ENCODE peak calls at places on chromosomes 4 and X, in nine cellular contexts. One of them, this sample, is unnamed.
A peak's percentile ranks its signal among the peaks of the same experiment; 100 is the strongest.

GRCh38 chr4:149347139-149347538 is 468.5 kb downstream of the IQCM start:
- DNase-seq in fibroblast of lung: peak; percentile 35
- DNase-seq in brain microvascular endothelial cell: no peak
- DNase-seq in lung: no peak
- DNase-seq in IMR-90: peak; percentile 4
- DNase-seq in A549: no peak
- DNase-seq in CD8-positive, alpha-beta T cell: no peak
- DNase-seq in left ventricle myocardium inferior: no peak
- DNase-seq in HepG2: no peak
- DNase-seq in this sample: no peak

GRCh38 chr4:84887824-84888223 is 78.7 kb downstream of the WDFY3 start:
- DNase-seq in fibroblast of lung: peak; percentile 72
- DNase-seq in brain microvascular endothelial cell: peak; percentile 62
- DNase-seq in lung: no peak
- DNase-seq in IMR-90: peak; percentile 66
- DNase-seq in A549: no peak
- DNase-seq in CD8-positive, alpha-beta T cell: no peak
- DNase-seq in left ventricle myocardium inferior: no peak
- DNase-seq in HepG2: no peak
- DNase-seq in this sample: no peak

GRCh38 chr4:4685810-4686209 is 144.0 kb upstream of the STX18 start:
- DNase-seq in fibroblast of lung: peak; percentile 9
- DNase-seq in brain microvascular endothelial cell: no peak
- DNase-seq in lung: no peak
- DNase-seq in IMR-90: no peak
- DNase-seq in A549: no peak
- DNase-seq in CD8-positive, alpha-beta T cell: no peak
- DNase-seq in left ventricle myocardium inferior: no peak
- DNase-seq in HepG2: no peak
- DNase-seq in this sample: no peak

GRCh38 chrX:153708415-153708814 is 15.8 kb downstream of the BCAP31 start:
- DNase-seq in fibroblast of lung: peak; percentile 82
- DNase-seq in brain microvascular endothelial cell: peak; percentile 76
- DNase-seq in lung: peak; percentile 72
- DNase-seq in IMR-90: peak; percentile 79
- DNase-seq in A549: peak; percentile 73
- DNase-seq in CD8-positive, alpha-beta T cell: no peak
- DNase-seq in left ventricle myocardium inferior: peak; percentile 55
- DNase-seq in HepG2: peak; percentile 65
- DNase-seq in this sample: peak; percentile 33

GRCh38 chr4:15349426-15349825 is 78.4 kb upstream of the C1QTNF7 start:
- DNase-seq in fibroblast of lung: peak; percentile 27
- DNase-seq in brain microvascular endothelial cell: no peak
- DNase-seq in lung: no peak
- DNase-seq in IMR-90: no peak
- DNase-seq in A549: no peak
- DNase-seq in CD8-positive, alpha-beta T cell: no peak
- DNase-seq in left ventricle myocardium inferior: no peak
- DNase-seq in HepG2: no peak
- DNase-seq in this sample: no peak

GRCh38 chr4:66160606-66161005 is 490.3 kb upstream of the EPHA5 start:
- DNase-seq in fibroblast of lung: peak; percentile 54
- DNase-seq in brain microvascular endothelial cell: no peak
- DNase-seq in lung: no peak
- DNase-seq in IMR-90: no peak
- DNase-seq in A549: no peak
- DNase-seq in CD8-positive, alpha-beta T cell: no peak
- DNase-seq in left ventricle myocardium inferior: no peak
- DNase-seq in HepG2: no peak
- DNase-seq in this sample: no peak

GRCh38 chr4:87853108-87853507 is 20.3 kb downstream of the MEPE start:
- DNase-seq in fibroblast of lung: peak; percentile 41
- DNase-seq in brain microvascular endothelial cell: peak; percentile 37
- DNase-seq in lung: no peak
- DNase-seq in IMR-90: peak; percentile 51
- DNase-seq in A549: peak; percentile 15
- DNase-seq in CD8-positive, alpha-beta T cell: no peak
- DNase-seq in left ventricle myocardium inferior: no peak
- DNase-seq in HepG2: peak; percentile 60
- DNase-seq in this sample: no peak

GRCh38 chr4:147731611-147732515 is at the start of gene ARHGAP10:
- DNase-seq in fibroblast of lung: peak; percentile 84
- DNase-seq in brain microvascular endothelial cell: peak; percentile 62
- DNase-seq in lung: peak; percentile 68
- DNase-seq in IMR-90: peak; percentile 82
- DNase-seq in A549: peak; percentile 57
- DNase-seq in CD8-positive, alpha-beta T cell: peak; percentile 79
- DNase-seq in left ventricle myocardium inferior: peak; percentile 83
- DNase-seq in HepG2: no peak
- DNase-seq in this sample: peak; percentile 49

GRCh38 chr4:38529189-38530115 is 134.5 kb upstream of the KLF3 start:
- DNase-seq in fibroblast of lung: no peak
- DNase-seq in brain microvascular endothelial cell: no peak
- DNase-seq in lung: peak; percentile 45
- DNase-seq in IMR-90: no peak
- DNase-seq in A549: no peak
- DNase-seq in CD8-positive, alpha-beta T cell: peak; percentile 75
- DNase-seq in left ventricle myocardium inferior: peak; percentile 20
- DNase-seq in HepG2: no peak
- DNase-seq in this sample: no peak

GRCh38 chr4:87038837-87039715 is 104.3 kb downstream of the AFF1 start:
- DNase-seq in fibroblast of lung: peak; percentile 96
- DNase-seq in brain microvascular endothelial cell: peak; percentile 90
- DNase-seq in lung: no peak
- DNase-seq in IMR-90: peak; percentile 91
- DNase-seq in A549: peak; percentile 54
- DNase-seq in CD8-positive, alpha-beta T cell: no peak
- DNase-seq in left ventricle myocardium inferior: peak; percentile 65
- DNase-seq in HepG2: no peak
- DNase-seq in this sample: peak; percentile 59

GRCh38 chr4:139933104-139933503 is 220.9 kb downstream of the MAML3 start:
- DNase-seq in fibroblast of lung: no peak
- DNase-seq in brain microvascular endothelial cell: no peak
- DNase-seq in lung: no peak
- DNase-seq in IMR-90: no peak
- DNase-seq in A549: no peak
- DNase-seq in CD8-positive, alpha-beta T cell: no peak
- DNase-seq in left ventricle myocardium inferior: no peak
- DNase-seq in HepG2: no peak
- DNase-seq in this sample: no peak

GRCh38 chr4:10055871-10056270 is 34.6 kb upstream of the SLC2A9 start:
- DNase-seq in fibroblast of lung: peak; percentile 17
- DNase-seq in brain microvascular endothelial cell: no peak
- DNase-seq in lung: no peak
- DNase-seq in IMR-90: peak; percentile 20
- DNase-seq in A549: no peak
- DNase-seq in CD8-positive, alpha-beta T cell: peak; percentile 9
- DNase-seq in left ventricle myocardium inferior: no peak
- DNase-seq in HepG2: no peak
- DNase-seq in this sample: no peak

GRCh38 chrX:106484233-106484632 is 127.5 kb upstream of the RADX start:
- DNase-seq in fibroblast of lung: no peak
- DNase-seq in brain microvascular endothelial cell: no peak
- DNase-seq in lung: no peak
- DNase-seq in IMR-90: no peak
- DNase-seq in A549: no peak
- DNase-seq in CD8-positive, alpha-beta T cell: no peak
- DNase-seq in left ventricle myocardium inferior: no peak
- DNase-seq in HepG2: no peak
- DNase-seq in this sample: no peak

GRCh38 chr4:90112715-90113114 is 14.5 kb upstream of the CCSER1 start:
- DNase-seq in fibroblast of lung: no peak
- DNase-seq in brain microvascular endothelial cell: no peak
- DNase-seq in lung: no peak
- DNase-seq in IMR-90: no peak
- DNase-seq in A549: no peak
- DNase-seq in CD8-positive, alpha-beta T cell: no peak
- DNase-seq in left ventricle myocardium inferior: no peak
- DNase-seq in HepG2: no peak
- DNase-seq in this sample: no peak

GRCh38 chrX:124358796-124359386 is 12.5 kb downstream of the SH2D1A start:
- DNase-seq in fibroblast of lung: no peak
- DNase-seq in brain microvascular endothelial cell: no peak
- DNase-seq in lung: no peak
- DNase-seq in IMR-90: no peak
- DNase-seq in A549: no peak
- DNase-seq in CD8-positive, alpha-beta T cell: no peak
- DNase-seq in left ventricle myocardium inferior: no peak
- DNase-seq in HepG2: no peak
- DNase-seq in this sample: no peak

GRCh38 chrX:124362072-124362471 is 15.7 kb downstream of the SH2D1A start:
- DNase-seq in fibroblast of lung: no peak
- DNase-seq in brain microvascular endothelial cell: no peak
- DNase-seq in lung: no peak
- DNase-seq in IMR-90: no peak
- DNase-seq in A549: no peak
- DNase-seq in CD8-positive, alpha-beta T cell: no peak
- DNase-seq in left ventricle myocardium inferior: no peak
- DNase-seq in HepG2: no peak
- DNase-seq in this sample: no peak

GRCh38 chrX:124362761-124363160 is 16.4 kb downstream of the SH2D1A start:
- DNase-seq in fibroblast of lung: no peak
- DNase-seq in brain microvascular endothelial cell: no peak
- DNase-seq in lung: no peak
- DNase-seq in IMR-90: no peak
- DNase-seq in A549: no peak
- DNase-seq in CD8-positive, alpha-beta T cell: no peak
- DNase-seq in left ventricle myocardium inferior: no peak
- DNase-seq in HepG2: no peak
- DNase-seq in this sample: no peak
- H3K27ac ChIP-seq in fibroblast of lung: no peak overlapping the region
- H3K27ac ChIP-seq in brain microvascular endothelial cell: no peak overlapping the region
- H3K27ac ChIP-seq in lung: no peak overlapping the region
- H3K27ac ChIP-seq in IMR-90: no peak overlapping the region
- H3K27ac ChIP-seq in A549: no peak overlapping the region
- H3K27ac ChIP-seq in CD8-positive, alpha-beta T cell: no peak overlapping the region
- H3K27ac ChIP-seq in left ventricle myocardium inferior: no peak overlapping the region
- H3K27ac ChIP-seq in HepG2: no peak overlapping the region
- H3K27ac ChIP-seq in this sample: no peak overlapping the region

DNA sequence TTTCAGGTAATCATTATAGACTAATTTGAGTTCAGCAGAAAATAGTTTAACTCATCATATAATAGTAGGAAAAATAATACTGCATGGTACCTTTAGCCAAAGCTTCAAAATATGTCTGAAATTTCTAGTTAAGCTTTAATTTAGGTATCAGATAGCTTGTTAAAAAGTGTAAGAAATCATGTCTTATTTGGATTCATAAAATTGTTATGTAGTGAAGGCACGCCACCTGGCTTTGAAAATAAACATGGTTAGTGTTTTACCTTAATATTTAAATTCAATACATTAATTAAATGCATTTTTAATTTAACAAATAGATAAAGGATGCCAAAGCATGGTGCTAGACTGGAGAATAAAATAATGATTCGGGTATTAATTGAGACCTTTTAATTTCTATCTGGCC is 211.4 kb downstream of the FSTL5 start:
- DNase-seq in fibroblast of lung: no peak
- DNase-seq in brain microvascular endothelial cell: no peak
- DNase-seq in lung: no peak
- DNase-seq in IMR-90: no peak
- DNase-seq in A549: no peak
- DNase-seq in CD8-positive, alpha-beta T cell: no peak
- DNase-seq in left ventricle myocardium inferior: no peak
- DNase-seq in HepG2: no peak
- DNase-seq in this sample: no peak
- TF ChIP-seq CTCF in fibroblast of lung: no peak
- TF ChIP-seq CTCF in brain microvascular endothelial cell: no peak
- TF ChIP-seq CTCF in lung: no peak
- TF ChIP-seq CTCF in IMR-90: no peak
- TF ChIP-seq CTCF in A549: peak; percentile 43
- TF ChIP-seq CTCF in CD8-positive, alpha-beta T cell: no peak
- TF ChIP-seq CTCF in left ventricle myocardium inferior: no peak
- TF ChIP-seq CTCF in HepG2: no peak
- TF ChIP-seq CTCF in this sample: no peak

GRCh38 chr4:54227261-54228063 is 1.6 kb upstream of the PDGFRA start:
- DNase-seq in fibroblast of lung: peak; percentile 75
- DNase-seq in brain microvascular endothelial cell: peak; percentile 57
- DNase-seq in lung: no peak
- DNase-seq in IMR-90: peak; percentile 80
- DNase-seq in A549: no peak
- DNase-seq in CD8-positive, alpha-beta T cell: no peak
- DNase-seq in left ventricle myocardium inferior: no peak
- DNase-seq in HepG2: no peak
- DNase-seq in this sample: no peak
- H3K4me3 ChIP-seq in fibroblast of lung: peak overlapping the region; percentile 96
- H3K4me3 ChIP-seq in brain microvascular endothelial cell: peak overlapping the region; percentile 66
- H3K4me3 ChIP-seq in lung: peak overlapping the region; percentile 1
- H3K4me3 ChIP-seq in IMR-90: peak overlapping the region; percentile 89
- H3K4me3 ChIP-seq in A549: peak overlapping the region; percentile 47
- H3K4me3 ChIP-seq in CD8-positive, alpha-beta T cell: peak overlapping the region; percentile 37
- H3K4me3 ChIP-seq in left ventricle myocardium inferior: peak overlapping the region; percentile 74
- H3K4me3 ChIP-seq in HepG2: no peak overlapping the region
- H3K4me3 ChIP-seq in this sample: peak overlapping the region; percentile 97

GRCh38 chr4:112854420-112854819 is 195.0 kb upstream of the ANK2 start:
- DNase-seq in fibroblast of lung: no peak
- DNase-seq in brain microvascular endothelial cell: no peak
- DNase-seq in lung: no peak
- DNase-seq in IMR-90: no peak
- DNase-seq in A549: no peak
- DNase-seq in CD8-positive, alpha-beta T cell: no peak
- DNase-seq in left ventricle myocardium inferior: no peak
- DNase-seq in HepG2: no peak
- DNase-seq in this sample: no peak

GRCh38 chr4:112855058-112855457 is 194.4 kb upstream of the ANK2 start:
- DNase-seq in fibroblast of lung: no peak
- DNase-seq in brain microvascular endothelial cell: no peak
- DNase-seq in lung: no peak
- DNase-seq in IMR-90: no peak
- DNase-seq in A549: no peak
- DNase-seq in CD8-positive, alpha-beta T cell: no peak
- DNase-seq in left ventricle myocardium inferior: no peak
- DNase-seq in HepG2: no peak
- DNase-seq in this sample: no peak

GRCh38 chr4:112859456-112860184 is 189.8 kb upstream of the ANK2 start:
- DNase-seq in fibroblast of lung: no peak
- DNase-seq in brain microvascular endothelial cell: no peak
- DNase-seq in lung: no peak
- DNase-seq in IMR-90: no peak
- DNase-seq in A549: no peak
- DNase-seq in CD8-positive, alpha-beta T cell: no peak
- DNase-seq in left ventricle myocardium inferior: no peak
- DNase-seq in HepG2: no peak
- DNase-seq in this sample: no peak

GRCh38 chr4:112858751-112859150 is 190.7 kb upstream of the ANK2 start:
- DNase-seq in fibroblast of lung: no peak
- DNase-seq in brain microvascular endothelial cell: no peak
- DNase-seq in lung: no peak
- DNase-seq in IMR-90: no peak
- DNase-seq in A549: no peak
- DNase-seq in CD8-positive, alpha-beta T cell: no peak
- DNase-seq in left ventricle myocardium inferior: no peak
- DNase-seq in HepG2: no peak
- DNase-seq in this sample: no peak

DNA sequence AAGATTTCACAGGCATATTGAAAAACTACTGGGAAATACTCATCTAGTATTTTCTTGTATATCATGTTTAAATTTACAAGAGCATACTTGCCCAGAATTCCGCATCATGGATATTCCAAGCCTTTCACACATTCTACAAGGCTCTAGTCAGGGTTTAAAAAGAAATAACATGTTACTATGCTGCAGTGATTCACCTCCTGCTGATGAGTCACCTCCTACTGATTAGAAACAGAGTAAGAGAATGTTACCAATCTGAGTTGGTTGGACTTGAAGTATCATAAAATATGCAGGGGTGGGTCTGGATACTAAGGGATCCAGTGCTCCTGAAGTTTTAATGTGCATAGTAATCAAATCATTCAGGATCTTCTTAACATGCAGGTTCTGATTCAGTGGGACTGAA is 192.0 kb upstream of the ANK2 start:
- DNase-seq in fibroblast of lung: peak; percentile 94
- DNase-seq in brain microvascular endothelial cell: peak; percentile 94
- DNase-seq in lung: no peak
- DNase-seq in IMR-90: peak; percentile 80
- DNase-seq in A549: peak; percentile 7
- DNase-seq in CD8-positive, alpha-beta T cell: no peak
- DNase-seq in left ventricle myocardium inferior: no peak
- DNase-seq in HepG2: no peak
- DNase-seq in this sample: peak; percentile 46
- H3K27ac ChIP-seq in fibroblast of lung: no peak overlapping the region
- H3K27ac ChIP-seq in brain microvascular endothelial cell: no peak overlapping the region
- H3K27ac ChIP-seq in lung: peak overlapping the region; percentile 53
- H3K27ac ChIP-seq in IMR-90: no peak overlapping the region
- H3K27ac ChIP-seq in A549: no peak overlapping the region
- H3K27ac ChIP-seq in CD8-positive, alpha-beta T cell: no peak overlapping the region
- H3K27ac ChIP-seq in left ventricle myocardium inferior: no peak overlapping the region
- H3K27ac ChIP-seq in HepG2: no peak overlapping the region
- H3K27ac ChIP-seq in this sample: no peak overlapping the region